ENCODE peak calls at places on chromosomes 11 and 22, in seven cellular contexts. N is A549, O is MM.1S, Q is mesenchymal stem cell, E is neuronal stem cell, C is IMR-90, W is mammary epithelial cell. J is an unnamed sample.

GRCh38 chr11:477042-477715 is 27.1 kb downstream of the PTDSS2 start:
- DNase-seq in N (no peak), O (no peak), Q (no peak), E (no peak), C (no peak), W (no peak), J (no peak)

GRCh38 chr11:118142809-118143208 is 9.8 kb downstream of the SCN4B start:
- DNase-seq in N (no peak), O (peak; percentile 21), Q (no peak), E (no peak), C (no peak), W (no peak), J (no peak)

GRCh38 chr11:46238967-46239800 is 38.3 kb upstream of the CREB3L1 start:
- DNase-seq in N (peak; percentile 85), O (peak; percentile 72), Q (peak; percentile 88), E (peak; percentile 89), C (peak; percentile 84), W (peak; percentile 75), J (peak; percentile 76)

GRCh38 chr11:82978422-82979099 is 77.0 kb downstream of the DDIAS start:
- DNase-seq in N (peak; percentile 23), O (peak; percentile 50), Q (peak; percentile 72), E (no peak), C (peak; percentile 90), W (peak; percentile 89), J (no peak)

GRCh38 chr22:25482868-25483639 is 81.4 kb upstream of the GRK3 start:
- DNase-seq in N (no peak), O (no peak), Q (no peak), E (no peak), C (no peak), W (peak; percentile 16), J (no peak)

GRCh38 chr11:10762185-10762584 is 11.1 kb downstream of the CTR9 start:
- DNase-seq in N (no peak), O (peak; percentile 30), Q (no peak), E (no peak), C (no peak), W (no peak), J (peak; percentile 47)

GRCh38 chr11:19511413-19512183 is 201.0 kb upstream of the NAV2 start:
- DNase-seq in N (no peak), O (no peak), Q (peak; percentile 52), E (no peak), C (no peak), W (no peak), J (no peak)

GRCh38 chr11:109304159-109304558 is 117.8 kb upstream of the C11orf87 start:
- DNase-seq in N (no peak), O (no peak), Q (peak; percentile 61), E (no peak), C (peak; percentile 30), W (peak; percentile 39), J (no peak)

GRCh38 chr11:93843906-93844305 is 6.5 kb downstream of the VSTM5 start:
- DNase-seq in N (no peak), O (no peak), Q (no peak), E (no peak), C (peak; percentile 27), W (peak; percentile 21), J (no peak)

GRCh38 chr11:12382451-12382850 is 5.1 kb downstream of the PARVA start:
- DNase-seq in N (no peak), O (no peak), Q (no peak), E (no peak), C (peak; percentile 70), W (no peak), J (no peak)

GRCh38 chr11:34192481-34193401 is 87.3 kb downstream of the NAT10 start:
- DNase-seq in N (peak; percentile 52), O (no peak), Q (peak; percentile 75), E (no peak), C (peak; percentile 93), W (peak; percentile 98), J (no peak)

GRCh38 chr22:43529954-43530863 is 118.4 kb downstream of the MPPED1 start:
- DNase-seq in N (no peak), O (no peak), Q (no peak), E (no peak), C (no peak), W (no peak), J (no peak)

DNA sequence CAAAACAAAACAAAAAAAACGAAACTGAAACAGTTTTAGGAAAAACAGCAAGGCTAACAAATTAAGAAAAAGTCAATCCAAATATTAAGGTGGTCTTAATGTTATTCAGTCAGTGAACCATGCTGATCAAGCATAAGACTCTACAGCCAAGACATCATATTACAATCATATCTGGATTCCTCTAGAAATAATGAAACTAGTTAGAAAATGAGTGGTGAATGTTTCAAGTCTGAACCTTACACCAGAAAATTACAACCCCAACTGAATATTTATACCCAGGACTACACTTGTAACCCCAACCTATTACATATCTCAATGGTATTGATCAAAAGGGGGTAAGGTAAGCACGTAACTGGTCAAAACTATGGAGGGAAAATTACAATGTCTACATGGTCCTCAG is 48.8 kb downstream of the ACAT1 start:
- DNase-seq in N (no peak), O (no peak), Q (no peak), E (no peak), C (no peak), W (no peak), J (no peak)
- H3K27ac ChIP-seq in N (no peak overlapping the region), O (no peak overlapping the region), Q (no peak overlapping the region), E (no peak overlapping the region), C (no peak overlapping the region), W (no peak overlapping the region), J (no peak overlapping the region)

DNA sequence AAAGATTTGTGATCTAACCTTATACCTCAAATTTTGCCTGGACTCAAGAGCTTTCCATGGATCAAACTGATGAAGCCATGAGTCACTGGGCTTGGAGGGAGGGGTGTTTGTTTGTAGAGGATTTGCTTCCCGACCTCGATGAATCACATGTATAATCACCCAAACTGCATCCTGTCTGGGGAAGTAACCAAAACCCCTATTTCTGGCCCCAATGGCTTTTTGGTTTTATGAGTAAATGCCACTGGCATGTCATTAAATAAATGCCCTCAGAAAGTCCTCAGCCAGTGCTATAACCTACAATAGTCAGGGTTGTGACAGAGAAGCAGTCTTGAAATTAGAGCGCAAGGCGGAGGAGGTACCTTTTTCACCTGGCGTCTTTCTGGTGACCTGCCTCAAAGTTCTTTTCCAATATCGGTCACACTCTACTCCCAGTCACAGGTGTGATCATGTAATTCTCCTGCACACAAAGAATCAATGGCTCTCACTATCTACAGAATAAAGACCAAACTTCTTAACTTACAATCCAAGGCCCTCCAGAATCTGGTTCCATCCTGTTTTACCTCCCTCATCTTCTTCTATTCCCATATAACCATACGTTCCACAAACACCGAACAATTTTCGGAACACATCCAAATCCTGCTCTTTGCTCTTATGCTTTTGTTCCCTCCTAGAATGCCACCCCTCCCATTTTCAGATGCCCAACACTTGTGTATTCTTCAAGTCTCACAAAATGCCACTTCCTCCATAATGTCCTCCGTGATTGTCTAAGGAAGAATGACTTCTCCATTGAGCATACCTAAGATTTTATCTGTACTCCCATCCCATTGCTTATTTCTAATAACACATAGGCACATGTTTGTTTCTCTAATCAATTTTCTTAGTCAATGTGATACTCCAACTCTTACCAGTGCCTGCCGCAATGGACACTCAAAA is 81.3 kb upstream of the BLID start:
- DNase-seq in N (peak; percentile 87), O (no peak), Q (peak; percentile 98), E (no peak), C (peak; percentile 99), W (peak; percentile 96), J (no peak)
- H3K4me3 ChIP-seq in N (no peak overlapping the region), O (no peak overlapping the region), Q (no peak overlapping the region), E (no peak overlapping the region), C (no peak overlapping the region), W (no peak overlapping the region), J (no peak overlapping the region)

GRCh38 chr22:19655399-19655798 is 58.9 kb upstream of the SEPTIN5 start:
- DNase-seq in N (no peak), O (no peak), Q (no peak), E (no peak), C (no peak), W (no peak), J (no peak)

GRCh38 chr22:19657252-19658056 is 56.8 kb upstream of the SEPTIN5 start:
- DNase-seq in N (no peak), O (no peak), Q (no peak), E (no peak), C (no peak), W (no peak), J (no peak)

GRCh38 chr22:19652316-19652715 is 62.0 kb upstream of the SEPTIN5 start:
- DNase-seq in N (no peak), O (no peak), Q (no peak), E (no peak), C (no peak), W (no peak), J (no peak)

GRCh38 chr22:19656541-19657251 is 57.6 kb upstream of the SEPTIN5 start:
- DNase-seq in N (no peak), O (no peak), Q (no peak), E (no peak), C (no peak), W (no peak), J (no peak)

GRCh38 chr22:19654338-19654922 is 59.9 kb upstream of the SEPTIN5 start:
- DNase-seq in N (no peak), O (no peak), Q (no peak), E (no peak), C (no peak), W (no peak), J (no peak)
- H3K4me2 ChIP-seq in N (no peak overlapping the region), O (no peak overlapping the region), Q (no peak overlapping the region), E (no peak overlapping the region), C (no peak overlapping the region), W (no peak overlapping the region), J (no peak overlapping the region)

GRCh38 chr11:86473991-86474833 is 99.5 kb downstream of the CCDC81 start:
- DNase-seq in N (peak; percentile 43), O (no peak), Q (peak; percentile 63), E (no peak), C (peak; percentile 86), W (peak; percentile 69), J (no peak)

GRCh38 chr11:86468169-86468568 is 93.5 kb downstream of the CCDC81 start:
- DNase-seq in N (no peak), O (no peak), Q (no peak), E (no peak), C (no peak), W (no peak), J (no peak)

GRCh38 chr11:86464509-86465221 is 90.0 kb downstream of the CCDC81 start:
- DNase-seq in N (no peak), O (no peak), Q (no peak), E (no peak), C (no peak), W (no peak), J (no peak)

GRCh38 chr11:86475027-86475426 is 100.3 kb downstream of the CCDC81 start:
- DNase-seq in N (no peak), O (no peak), Q (no peak), E (no peak), C (no peak), W (no peak), J (no peak)

DNA sequence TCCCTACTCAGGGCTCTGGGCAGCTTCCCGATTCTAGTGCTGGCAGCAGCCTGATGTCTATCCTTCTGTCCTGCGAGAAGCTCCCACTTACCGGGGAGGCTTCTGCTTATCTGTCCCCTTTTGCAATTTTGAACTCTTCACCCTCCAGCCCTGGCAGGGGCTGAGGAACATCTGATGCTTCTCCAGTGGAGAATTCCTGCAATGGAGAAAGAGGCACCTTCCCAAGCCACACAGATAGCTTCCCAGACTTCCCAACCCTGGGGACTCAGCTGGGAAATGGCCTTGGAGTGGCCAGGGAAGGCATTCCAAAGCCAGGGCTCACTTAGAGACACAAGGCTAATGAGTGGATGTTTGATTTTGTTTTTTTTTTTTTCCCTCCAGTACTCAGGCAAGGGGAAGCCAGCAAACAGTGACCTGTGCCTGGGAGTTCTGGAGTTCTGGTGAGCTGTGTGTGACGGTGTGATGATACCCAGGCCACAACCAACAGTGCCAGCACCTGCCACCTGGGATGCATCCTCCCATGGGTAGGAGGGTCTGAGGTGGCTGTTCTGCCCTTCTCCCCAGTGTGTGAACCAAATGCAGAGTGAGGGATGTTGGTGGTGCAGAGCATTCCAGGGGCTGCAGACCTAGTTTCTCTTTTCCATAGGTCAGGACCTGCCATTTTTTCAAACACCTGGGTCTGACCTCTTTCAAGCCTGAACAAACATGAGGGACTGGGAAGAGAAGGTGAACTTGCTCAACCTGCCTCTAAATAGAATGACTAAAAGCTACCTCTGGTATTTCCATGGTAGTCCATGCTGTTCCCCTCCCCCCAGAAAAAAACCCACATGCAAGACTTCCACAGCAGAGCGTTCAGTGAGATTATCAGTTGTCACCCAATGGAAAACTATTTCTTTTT is 95.1 kb downstream of the CCDC81 start:
- DNase-seq in N (no peak), O (no peak), Q (peak; percentile 20), E (no peak), C (no peak), W (no peak), J (no peak)
- H3K27ac ChIP-seq in N (peak overlapping the region; percentile 43), O (no peak overlapping the region), Q (no peak overlapping the region), E (no peak overlapping the region), C (no peak overlapping the region), W (no peak overlapping the region), J (no peak overlapping the region)

J was measured in OCI-LY7.